ENCODE peak calls at places on chromosomes 5 and 9, in seven cellular contexts. One of them, this sample, is unnamed.

GRCh38 chr9:92590386-92590785 is 54.6 kb upstream of the ECM2 start:
- DNase-seq in H1: no peak
- DNase-seq in H9: no peak
- DNase-seq in mesendoderm: no peak
- DNase-seq in mesenchymal stem cell: peak
- DNase-seq in trophoblast cell: peak
- DNase-seq in neuronal stem cell: no peak
- DNase-seq in this sample: peak

GRCh38 chr9:128724744-128725211 is 851 bp upstream of the ZDHHC12 start:
- DNase-seq in mesendoderm: peak
- DNase-seq in H9: peak
- DNase-seq in H1: peak
- DNase-seq in trophoblast cell: peak
- DNase-seq in neuronal stem cell: peak
- DNase-seq in mesenchymal stem cell: peak
- DNase-seq in this sample: peak

GRCh38 chr5:80656425-80656824 is 1.6 kb upstream of the DHFR start:
- DNase-seq in H1: no peak
- DNase-seq in H9: no peak
- DNase-seq in mesendoderm: peak
- DNase-seq in trophoblast cell: no peak
- DNase-seq in mesenchymal stem cell: peak
- DNase-seq in neuronal stem cell: no peak
- DNase-seq in this sample: peak

GRCh38 chr9:122807271-122807900 is 7.5 kb downstream of the OR1K1 start:
- DNase-seq in H1: no peak
- DNase-seq in H9: no peak
- DNase-seq in mesendoderm: no peak
- DNase-seq in mesenchymal stem cell: no peak
- DNase-seq in neuronal stem cell: no peak
- DNase-seq in trophoblast cell: peak
- DNase-seq in this sample: peak

GRCh38 chr5:96566775-96567174 is 95.4 kb upstream of the CAST start:
- DNase-seq in H1: no peak
- DNase-seq in trophoblast cell: no peak
- DNase-seq in H9: no peak
- DNase-seq in neuronal stem cell: no peak
- DNase-seq in mesendoderm: no peak
- DNase-seq in mesenchymal stem cell: no peak
- DNase-seq in this sample: no peak

GRCh38 chr9:14296462-14296861 is 17.5 kb downstream of the NFIB start:
- DNase-seq in mesendoderm: no peak
- DNase-seq in mesenchymal stem cell: no peak
- DNase-seq in neuronal stem cell: no peak
- DNase-seq in trophoblast cell: no peak
- DNase-seq in H1: no peak
- DNase-seq in H9: no peak
- DNase-seq in this sample: no peak

GRCh38 chr9:124183772-124184171 is 74.0 kb upstream of the NEK6 start:
- DNase-seq in neuronal stem cell: no peak
- DNase-seq in H1: no peak
- DNase-seq in mesenchymal stem cell: no peak
- DNase-seq in H9: no peak
- DNase-seq in mesendoderm: no peak
- DNase-seq in trophoblast cell: no peak
- DNase-seq in this sample: no peak

GRCh38 chr5:81830602-81831001 is 79.7 kb upstream of the SSBP2 start:
- DNase-seq in trophoblast cell: no peak
- DNase-seq in neuronal stem cell: no peak
- DNase-seq in H1: no peak
- DNase-seq in mesenchymal stem cell: no peak
- DNase-seq in mesendoderm: no peak
- DNase-seq in H9: no peak
- DNase-seq in this sample: no peak

GRCh38 chr9:133823189-133824105 is 85.3 kb upstream of the SARDH start:
- DNase-seq in mesenchymal stem cell: no peak
- DNase-seq in H1: no peak
- DNase-seq in neuronal stem cell: no peak
- DNase-seq in H9: no peak
- DNase-seq in trophoblast cell: no peak
- DNase-seq in mesendoderm: no peak
- DNase-seq in this sample: no peak

GRCh38 chr9:82563841-82564240 is 499.1 kb downstream of the RASEF start:
- DNase-seq in H1: no peak
- DNase-seq in mesendoderm: no peak
- DNase-seq in mesenchymal stem cell: no peak
- DNase-seq in H9: no peak
- DNase-seq in neuronal stem cell: no peak
- DNase-seq in trophoblast cell: no peak
- DNase-seq in this sample: no peak
- H3K18ac ChIP-seq in H1: no peak
- H3K18ac ChIP-seq in mesendoderm: no peak
- H3K18ac ChIP-seq in mesenchymal stem cell: no peak
- H3K18ac ChIP-seq in H9: no peak
- H3K18ac ChIP-seq in neuronal stem cell: no peak
- H3K18ac ChIP-seq in trophoblast cell: no peak
- H3K18ac ChIP-seq in this sample: no peak

GRCh38 chr5:31364881-31365636 is 166.8 kb downstream of the DROSHA start:
- DNase-seq in mesenchymal stem cell: no peak
- DNase-seq in mesendoderm: no peak
- DNase-seq in H9: no peak
- DNase-seq in trophoblast cell: peak
- DNase-seq in H1: no peak
- DNase-seq in neuronal stem cell: no peak
- DNase-seq in this sample: peak
- H3K18ac ChIP-seq in mesenchymal stem cell: no peak
- H3K18ac ChIP-seq in mesendoderm: no peak
- H3K18ac ChIP-seq in H9: no peak
- H3K18ac ChIP-seq in trophoblast cell: no peak
- H3K18ac ChIP-seq in H1: no peak
- H3K18ac ChIP-seq in neuronal stem cell: no peak
- H3K18ac ChIP-seq in this sample: peak

GRCh38 chr9:100869321-100869720 is 159.2 kb upstream of the PLPPR1 start:
- DNase-seq in H9: no peak
- DNase-seq in H1: no peak
- DNase-seq in trophoblast cell: no peak
- DNase-seq in neuronal stem cell: no peak
- DNase-seq in mesendoderm: no peak
- DNase-seq in mesenchymal stem cell: no peak
- DNase-seq in this sample: no peak
- H3K18ac ChIP-seq in H9: no peak
- H3K18ac ChIP-seq in H1: no peak
- H3K18ac ChIP-seq in trophoblast cell: no peak
- H3K18ac ChIP-seq in neuronal stem cell: no peak
- H3K18ac ChIP-seq in mesendoderm: no peak
- H3K18ac ChIP-seq in mesenchymal stem cell: no peak
- H3K18ac ChIP-seq in this sample: no peak

GRCh38 chr5:152673601-152674000 is 268.5 kb upstream of the NMUR2 start:
- DNase-seq in mesenchymal stem cell: no peak
- DNase-seq in mesendoderm: no peak
- DNase-seq in H9: no peak
- DNase-seq in H1: no peak
- DNase-seq in trophoblast cell: no peak
- DNase-seq in neuronal stem cell: no peak
- DNase-seq in this sample: no peak
- H3K18ac ChIP-seq in mesenchymal stem cell: no peak
- H3K18ac ChIP-seq in mesendoderm: no peak
- H3K18ac ChIP-seq in H9: no peak
- H3K18ac ChIP-seq in H1: no peak
- H3K18ac ChIP-seq in trophoblast cell: no peak
- H3K18ac ChIP-seq in neuronal stem cell: no peak
- H3K18ac ChIP-seq in this sample: no peak

GRCh38 chr5:161471551-161471950 is 75.0 kb downstream of the GABRB2 start:
- DNase-seq in H1: no peak
- DNase-seq in H9: no peak
- DNase-seq in neuronal stem cell: no peak
- DNase-seq in mesendoderm: no peak
- DNase-seq in trophoblast cell: no peak
- DNase-seq in mesenchymal stem cell: no peak
- DNase-seq in this sample: no peak
- H3K18ac ChIP-seq in H1: no peak
- H3K18ac ChIP-seq in H9: no peak
- H3K18ac ChIP-seq in neuronal stem cell: no peak
- H3K18ac ChIP-seq in mesendoderm: no peak
- H3K18ac ChIP-seq in trophoblast cell: no peak
- H3K18ac ChIP-seq in mesenchymal stem cell: no peak
- H3K18ac ChIP-seq in this sample: no peak

GRCh38 chr5:112419596-112420110 is 576 bp upstream of the EPB41L4A start:
- DNase-seq in H1: no peak
- DNase-seq in mesendoderm: peak
- DNase-seq in neuronal stem cell: peak
- DNase-seq in trophoblast cell: peak
- DNase-seq in H9: peak
- DNase-seq in mesenchymal stem cell: peak
- DNase-seq in this sample: no peak
- H3K18ac ChIP-seq in H1: peak
- H3K18ac ChIP-seq in mesendoderm: peak
- H3K18ac ChIP-seq in neuronal stem cell: peak
- H3K18ac ChIP-seq in trophoblast cell: no peak
- H3K18ac ChIP-seq in H9: no peak
- H3K18ac ChIP-seq in mesenchymal stem cell: no peak
- H3K18ac ChIP-seq in this sample: no peak

GRCh38 chr5:101390317-101390908 is 487.3 kb upstream of the ST8SIA4 start:
- DNase-seq in neuronal stem cell: peak
- DNase-seq in mesendoderm: peak
- DNase-seq in H1: no peak
- DNase-seq in trophoblast cell: peak
- DNase-seq in H9: peak
- DNase-seq in mesenchymal stem cell: peak
- DNase-seq in this sample: peak
- H3K18ac ChIP-seq in neuronal stem cell: no peak
- H3K18ac ChIP-seq in mesendoderm: no peak
- H3K18ac ChIP-seq in H1: no peak
- H3K18ac ChIP-seq in trophoblast cell: no peak
- H3K18ac ChIP-seq in H9: no peak
- H3K18ac ChIP-seq in mesenchymal stem cell: no peak
- H3K18ac ChIP-seq in this sample: no peak

GRCh38 chr5:173283318-173284288 is 44.6 kb downstream of the STC2 start:
- DNase-seq in mesendoderm: peak
- DNase-seq in H9: peak
- DNase-seq in H1: peak
- DNase-seq in neuronal stem cell: no peak
- DNase-seq in mesenchymal stem cell: peak
- DNase-seq in trophoblast cell: peak
- DNase-seq in this sample: peak
- H3K18ac ChIP-seq in mesendoderm: no peak
- H3K18ac ChIP-seq in H9: peak
- H3K18ac ChIP-seq in H1: no peak
- H3K18ac ChIP-seq in neuronal stem cell: peak
- H3K18ac ChIP-seq in mesenchymal stem cell: peak
- H3K18ac ChIP-seq in trophoblast cell: no peak
- H3K18ac ChIP-seq in this sample: no peak

GRCh38 chr5:68457298-68457697 is 241.7 kb downstream of the PIK3R1 start:
- DNase-seq in H9: no peak
- DNase-seq in neuronal stem cell: no peak
- DNase-seq in trophoblast cell: no peak
- DNase-seq in mesenchymal stem cell: no peak
- DNase-seq in mesendoderm: no peak
- DNase-seq in H1: no peak
- DNase-seq in this sample: no peak

GRCh38 chr5:68459093-68459492 is 243.5 kb downstream of the PIK3R1 start:
- DNase-seq in mesendoderm: no peak
- DNase-seq in neuronal stem cell: no peak
- DNase-seq in mesenchymal stem cell: no peak
- DNase-seq in trophoblast cell: no peak
- DNase-seq in H9: no peak
- DNase-seq in H1: no peak
- DNase-seq in this sample: no peak

GRCh38 chr5:68460147-68460760 is 244.7 kb downstream of the PIK3R1 start:
- DNase-seq in mesendoderm: peak
- DNase-seq in trophoblast cell: peak
- DNase-seq in mesenchymal stem cell: peak
- DNase-seq in neuronal stem cell: peak
- DNase-seq in H1: no peak
- DNase-seq in H9: no peak
- DNase-seq in this sample: peak

GRCh38 chr5:68458416-68458815 is 242.9 kb downstream of the PIK3R1 start:
- DNase-seq in trophoblast cell: no peak
- DNase-seq in mesenchymal stem cell: no peak
- DNase-seq in mesendoderm: no peak
- DNase-seq in H1: no peak
- DNase-seq in neuronal stem cell: no peak
- DNase-seq in H9: no peak
- DNase-seq in this sample: no peak

DNA sequence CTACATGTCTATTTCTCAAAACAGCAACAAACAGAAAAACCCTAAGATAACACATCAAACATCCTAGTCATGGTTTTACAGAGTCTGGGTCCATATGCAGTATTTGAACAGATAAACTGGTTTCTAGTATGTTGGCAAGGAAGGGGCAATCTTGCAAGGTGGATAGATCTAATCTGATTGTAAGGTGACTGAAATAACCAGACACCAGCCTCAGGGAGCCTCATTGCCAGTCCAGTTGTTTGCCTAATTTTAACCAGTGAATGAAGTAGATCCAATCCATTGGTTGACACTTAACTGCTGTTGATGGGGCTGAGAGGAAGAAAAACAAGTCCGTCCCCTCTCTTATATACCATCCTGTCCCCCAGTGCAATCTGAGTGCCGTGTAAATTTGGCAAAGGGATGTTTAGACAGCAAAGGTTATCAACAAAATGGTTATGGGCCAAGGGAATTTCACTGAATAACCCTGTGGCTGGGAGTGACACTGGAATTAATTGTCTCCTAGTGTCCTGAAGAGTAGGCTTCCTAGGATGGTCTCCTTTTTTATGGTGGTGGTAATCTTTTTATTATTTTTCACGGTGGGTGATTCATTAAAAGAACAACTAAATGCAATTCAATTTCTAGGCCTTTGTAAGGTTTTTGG is 244.1 kb downstream of the PIK3R1 start:
- DNase-seq in neuronal stem cell: no peak
- DNase-seq in mesendoderm: no peak
- DNase-seq in H9: no peak
- DNase-seq in mesenchymal stem cell: no peak
- DNase-seq in trophoblast cell: no peak
- DNase-seq in H1: no peak
- DNase-seq in this sample: no peak
- H3K18ac ChIP-seq in neuronal stem cell: no peak
- H3K18ac ChIP-seq in mesendoderm: no peak
- H3K18ac ChIP-seq in H9: no peak
- H3K18ac ChIP-seq in mesenchymal stem cell: no peak
- H3K18ac ChIP-seq in trophoblast cell: no peak
- H3K18ac ChIP-seq in H1: peak
- H3K18ac ChIP-seq in this sample: no peak